ENCODE peak calls at places on chromosome 19, in four cellular contexts. F, L, U and T are unnamed samples.
A peak's percentile ranks its signal among the peaks of the same experiment; 100 is the strongest.

GRCh38 chr19:29268103-29268502 is 55.2 kb upstream of the UQCRFS1 start:
- DNase-seq in F (no peak), L (no peak), U (peak; percentile 73), T (no peak)

GRCh38 chr19:29623726-29624488 is 17.8 kb downstream of the POP4 start:
- DNase-seq in F (no peak), L (no peak), U (no peak), T (no peak)

GRCh38 chr19:8371011-8371804 is 7.3 kb downstream of the ANGPTL4 start:
- DNase-seq in F (no peak), L (no peak), U (no peak), T (no peak)

GRCh38 chr19:33339016-33339749 is 34.3 kb upstream of the CEBPG start:
- DNase-seq in F (no peak), L (no peak), U (no peak), T (no peak)

GRCh38 chr19:14116918-14117578 is 514 bp downstream of the PRKACA start:
- DNase-seq in F (peak; percentile 9), L (peak; percentile 46), U (no peak), T (no peak)

GRCh38 chr19:40646564-40647254 is 43.7 kb downstream of the NUMBL start:
- DNase-seq in F (no peak), L (no peak), U (no peak), T (no peak)

GRCh38 chr19:38734426-38735256 is 9.6 kb downstream of the CAPN12 start:
- DNase-seq in F (no peak), L (no peak), U (no peak), T (peak; percentile 63)

GRCh38 chr19:52069653-52070052 is 21.0 kb upstream of the ZNF432 start:
- DNase-seq in F (no peak), L (no peak), U (no peak), T (no peak)

GRCh38 chr19:40713939-40714338 is 2.7 kb downstream of the COQ8B start:
- DNase-seq in F (no peak), L (no peak), U (no peak), T (no peak)

GRCh38 chr19:39247701-39248664 is 673 bp downstream of the IFNL4 start:
- DNase-seq in F (no peak), L (no peak), U (no peak), T (no peak)

GRCh38 chr19:18479964-18480723 is 41.7 kb downstream of the ELL start:
- DNase-seq in F (no peak), L (peak; percentile 46), U (peak; percentile 92), T (no peak)

GRCh38 chr19:13060964-13061927 is 41.4 kb downstream of the LYL1 start:
- DNase-seq in F (peak; percentile 59), L (peak; percentile 87), U (peak; percentile 88), T (peak; percentile 65)

GRCh38 chr19:41691268-41691970 is 3.3 kb upstream of the CEACAM7 start:
- DNase-seq in F (no peak), L (no peak), U (no peak), T (no peak)

GRCh38 chr19:2721570-2722540 is 683 bp upstream of the DIRAS1 start:
- DNase-seq in F (no peak), L (no peak), U (no peak), T (no peak)

GRCh38 chr19:52170863-52171320 is 529 bp downstream of the ZNF836 start:
- DNase-seq in F (no peak), L (peak; percentile 35), U (no peak), T (no peak)

GRCh38 chr19:33487901-33488817 is 33.4 kb downstream of the PEPD start:
- DNase-seq in F (no peak), L (no peak), U (peak; percentile 68), T (no peak)

GRCh38 chr19:5147971-5148793 is 179.3 kb downstream of the KDM4B start:
- DNase-seq in F (no peak), L (peak; percentile 2), U (no peak), T (peak; percentile 9)

GRCh38 chr19:33129901-33130300 is 2.0 kb upstream of the WDR88 start:
- DNase-seq in F (no peak), L (no peak), U (no peak), T (no peak)

GRCh38 chr19:2693492-2693891 is 9.0 kb downstream of the GNG7 start:
- DNase-seq in F (no peak), L (no peak), U (no peak), T (no peak)

GRCh38 chr19:18607222-18608101 is 863 bp upstream of the CRLF1 start:
- DNase-seq in F (no peak), L (no peak), U (no peak), T (no peak)

GRCh38 chr19:32748497-32748896 is 28.9 kb downstream of the TDRD12 start:
- DNase-seq in F (no peak), L (no peak), U (no peak), T (peak; percentile 15)

GRCh38 chr19:4636151-4636717 is 3.1 kb upstream of the TNFAIP8L1 start:
- DNase-seq in F (peak; percentile 69), L (peak; percentile 43), U (no peak), T (peak; percentile 76)

GRCh38 chr19:8044018-8044417 is 8.5 kb upstream of the CCL25 start:
- DNase-seq in F (no peak), L (no peak), U (no peak), T (no peak)

GRCh38 chr19:43471091-43471490 is 5.7 kb upstream of the LYPD3 start:
- DNase-seq in F (no peak), L (no peak), U (no peak), T (no peak)

GRCh38 chr19:38661996-38662395 is 14.5 kb downstream of the ACTN4 start:
- DNase-seq in F (no peak), L (peak; percentile 80), U (no peak), T (no peak)

GRCh38 chr19:13428352-13428751 is 77.9 kb downstream of the CACNA1A start:
- DNase-seq in F (no peak), L (no peak), U (no peak), T (no peak)

GRCh38 chr19:8194528-8195275 is 14.5 kb upstream of the CERS4 start:
- DNase-seq in F (peak; percentile 15), L (no peak), U (no peak), T (peak; percentile 79)

GRCh38 chr19:19643158-19644053 is at the start of gene GMIP:
- DNase-seq in F (peak; percentile 83), L (peak; percentile 78), U (no peak), T (peak; percentile 88)

GRCh38 chr19:6222884-6223283 is 56.9 kb downstream of the MLLT1 start:
- DNase-seq in F (no peak), L (no peak), U (no peak), T (no peak)

GRCh38 chr19:13082192-13083007 is 20.3 kb downstream of the LYL1 start:
- DNase-seq in F (no peak), L (no peak), U (no peak), T (no peak)

GRCh38 chr19:18901503-18901890 is 5.5 kb upstream of the CERS1 start:
- DNase-seq in F (no peak), L (no peak), U (no peak), T (no peak)

GRCh38 chr19:19157808-19158207 is 12.3 kb downstream of the MEF2B start:
- DNase-seq in F (no peak), L (no peak), U (no peak), T (no peak)

GRCh38 chr19:3062165-3063105 is at the start of gene TLE5:
- DNase-seq in F (peak; percentile 72), L (peak; percentile 72), U (no peak), T (peak; percentile 80)

GRCh38 chr19:46209051-46209450 is 20.5 kb upstream of the IGFL1 start:
- DNase-seq in F (no peak), L (no peak), U (no peak), T (no peak)

GRCh38 chr19:54415208-54415900 is at the start of gene TTYH1:
- DNase-seq in F (no peak), L (no peak), U (no peak), T (no peak)

DNA sequence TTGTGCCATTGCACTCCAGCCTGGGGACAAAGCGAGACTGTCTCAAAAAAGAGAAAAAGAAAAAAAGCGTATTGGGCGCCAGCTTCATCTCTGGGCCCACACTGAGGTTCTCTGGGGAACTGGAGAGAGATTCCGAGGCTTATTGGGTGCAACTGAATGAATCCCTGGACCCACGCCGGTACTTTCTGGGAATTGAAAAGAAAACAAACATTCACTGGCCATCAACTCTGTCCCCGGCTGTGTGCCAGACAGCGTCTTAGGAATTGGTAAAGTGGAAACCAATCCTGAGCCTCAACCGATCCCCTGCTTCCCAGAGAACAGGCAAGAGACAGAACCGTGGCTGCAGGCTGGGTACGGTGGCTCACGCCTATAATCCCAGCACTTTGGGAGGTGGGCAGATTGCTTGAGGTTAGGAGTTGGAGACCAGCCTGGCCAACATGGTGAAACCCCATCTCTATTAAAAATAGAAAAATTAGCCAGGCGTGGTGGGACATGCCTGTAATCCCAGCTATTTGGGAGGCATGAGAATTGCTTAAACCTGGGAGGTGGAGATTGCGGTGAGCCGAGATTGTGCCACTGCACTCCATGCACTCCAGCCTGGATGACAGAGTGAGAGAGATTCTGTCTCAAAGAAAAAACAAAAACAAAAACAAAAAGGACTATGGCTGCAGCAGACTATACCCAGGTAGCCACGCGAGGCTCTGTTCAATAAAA is 8.6 kb downstream of the ANO8 start:
- DNase-seq in F (no peak), L (peak; percentile 24), U (no peak), T (no peak)
- H3K4me3 ChIP-seq in F (no peak overlapping the region), L (no peak overlapping the region), U (no peak overlapping the region), T (no peak overlapping the region)

DNA sequence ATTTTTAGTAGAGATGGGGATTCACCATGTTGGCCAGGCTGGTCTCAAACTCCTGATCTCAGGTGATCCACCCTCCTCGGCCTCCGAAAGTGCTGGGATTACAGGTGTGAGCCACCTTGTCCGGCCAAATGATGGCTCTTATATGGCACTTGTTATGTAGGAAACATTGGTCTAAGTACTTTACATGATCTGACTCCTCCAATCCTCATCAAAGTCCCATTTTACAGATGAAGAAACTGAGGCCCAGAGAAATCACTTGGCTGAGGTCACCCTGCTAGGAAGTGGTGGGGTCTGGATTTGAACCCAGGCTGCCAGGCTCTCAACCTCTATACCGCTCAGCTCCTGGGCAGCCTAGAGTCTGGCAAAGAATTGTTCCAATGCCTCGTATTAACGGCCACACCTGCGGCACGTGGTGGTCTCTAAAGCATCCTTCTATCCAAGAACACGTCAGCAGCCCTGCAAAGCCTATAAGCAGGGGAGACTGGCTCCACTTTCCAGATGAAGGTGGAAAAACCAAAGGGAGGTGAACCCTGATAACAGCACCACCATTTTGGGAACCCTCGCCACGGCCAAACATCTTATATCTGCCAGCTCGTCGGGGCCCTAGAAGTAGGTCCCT is 18.1 kb downstream of the SHANK1 start:
- DNase-seq in F (no peak), L (no peak), U (no peak), T (no peak)
- H3K27me3 ChIP-seq in F (no peaks in the 10 kb centered on the region), L (no peaks in the 10 kb centered on the region), U (peaks cover 78% of the 10 kb centered on the region), T (no peaks in the 10 kb centered on the region)

GRCh38 chr19:28170066-28170465 is 1042.9 kb downstream of the UQCRFS1 start:
- DNase-seq in F (no peak), L (no peak), U (no peak), T (no peak)
- H3K4me3 ChIP-seq in F (no peak overlapping the region), L (no peak overlapping the region), U (no peak overlapping the region), T (no peak overlapping the region)

DNA sequence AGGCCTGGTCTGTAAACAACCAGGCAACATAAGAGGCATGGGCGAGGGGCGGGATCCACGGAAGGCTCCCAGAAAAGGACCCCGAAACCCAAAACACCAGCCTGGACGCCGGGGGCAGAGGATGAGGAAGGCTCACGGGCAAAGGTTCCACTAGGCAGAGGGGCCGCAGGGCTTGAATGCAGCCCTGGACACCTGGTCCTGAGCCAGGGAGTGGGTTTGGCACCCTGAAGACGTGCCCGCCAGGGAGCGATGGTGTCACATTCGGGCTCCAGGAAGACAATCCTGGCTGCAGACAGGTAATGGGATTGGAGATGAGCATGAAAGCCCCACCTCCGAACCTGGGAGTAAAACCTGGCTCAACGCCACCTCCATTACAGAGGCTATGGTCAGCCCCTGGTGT is 31.8 kb downstream of the ZNF787 start:
- DNase-seq in F (no peak), L (no peak), U (no peak), T (no peak)
- H3K27me3 ChIP-seq in F (no peaks in the 10 kb centered on the region), L (no peaks in the 10 kb centered on the region), U (no peaks in the 10 kb centered on the region), T (no peaks in the 10 kb centered on the region)